ENCODE peak calls at places on chromosomes 2 and 18, in four cellular contexts. R is HCT116, W is brain microvascular endothelial cell, J is SJCRH30. U is an unnamed sample.

GRCh38 chr2:174121178-174121577 is 127.2 kb downstream of the OLA1 start:
- DNase-seq in R (peak; percentile 95), W (no peak), J (no peak), U (no peak)

GRCh38 chr2:102892693-102893290 is 131.0 kb downstream of the TMEM182 start:
- DNase-seq in W (no peak), R (no peak), J (no peak), U (no peak)

GRCh38 chr2:152762202-152762601 is 43.8 kb downstream of the ARL6IP6 start:
- DNase-seq in W (peak; percentile 77), J (no peak), R (no peak), U (peak; percentile 91)

GRCh38 chr2:53103661-53104060 is 663.9 kb upstream of the CHAC2 start:
- DNase-seq in W (no peak), J (no peak), R (no peak), U (peak; percentile 19)

GRCh38 chr2:210046851-210047486 is 44.5 kb downstream of the RPE start:
- DNase-seq in W (no peak), R (no peak), J (no peak), U (no peak)

GRCh38 chr2:58900664-58901063 is 659.5 kb upstream of the FANCL start:
- DNase-seq in J (no peak), W (no peak), R (no peak), U (peak; percentile 26)

GRCh38 chr18:31819106-31819924 is 58.6 kb upstream of the SLC25A52 start:
- DNase-seq in W (peak; percentile 22), R (peak; percentile 39), J (no peak), U (peak; percentile 81)

GRCh38 chr18:6374340-6374739 is 40.4 kb downstream of the L3MBTL4 start:
- DNase-seq in J (no peak), R (no peak), W (no peak), U (no peak)

GRCh38 chr2:9990735-9991134 is 39.2 kb downstream of the GRHL1 start:
- DNase-seq in R (no peak), W (no peak), J (no peak), U (no peak)

GRCh38 chr18:22223263-22223960 is 54.0 kb downstream of the GATA6 start:
- DNase-seq in W (peak; percentile 94), R (peak; percentile 69), J (peak; percentile 13), U (peak; percentile 82)

GRCh38 chr2:157627594-157628281 is 926 bp downstream of the ACVR1C start:
- DNase-seq in J (no peak), R (no peak), W (peak; percentile 2), U (peak; percentile 6)

GRCh38 chr2:204544961-204545860 is at the start of gene PARD3B:
- DNase-seq in W (peak; percentile 24), R (peak; percentile 18), J (peak; percentile 61), U (peak; percentile 59)

GRCh38 chr2:132420776-132421175 is 4.2 kb downstream of the GPR39 start:
- DNase-seq in J (no peak), W (no peak), R (no peak), U (peak; percentile 19)

GRCh38 chr2:55452879-55453278 is 33.2 kb upstream of the CCDC88A start:
- DNase-seq in J (no peak), W (no peak), R (no peak), U (no peak)

GRCh38 chr2:68387408-68388350 is 22.6 kb downstream of the PLEK start:
- DNase-seq in R (no peak), W (no peak), J (no peak), U (no peak)

GRCh38 chr2:21333249-21333648 is 209.5 kb downstream of the TDRD15 start:
- DNase-seq in R (no peak), W (no peak), J (no peak), U (no peak)

GRCh38 chr2:200318940-200319435 is 12.5 kb downstream of the SPATS2L start:
- DNase-seq in W (no peak), J (no peak), R (no peak), U (no peak)

GRCh38 chr18:429030-429429 is 71.5 kb downstream of the COLEC12 start:
- DNase-seq in W (no peak), R (no peak), J (no peak), U (no peak)

GRCh38 chr2:208062113-208062512 is 36.8 kb upstream of the PLEKHM3 start:
- DNase-seq in R (peak; percentile 26), J (peak; percentile 34), W (peak; percentile 58), U (peak; percentile 71)

GRCh38 chr2:125581561-125581960 is 1074.4 kb upstream of the GYPC start:
- DNase-seq in J (no peak), W (no peak), R (no peak), U (no peak)

GRCh38 chr2:159879061-159879604 is 81.1 kb upstream of the CD302 start:
- DNase-seq in J (no peak), W (peak; percentile 20), R (no peak), U (peak; percentile 77)

GRCh38 chr2:53353372-53354111 is 414.1 kb upstream of the CHAC2 start:
- DNase-seq in R (peak; percentile 74), W (peak; percentile 81), J (peak; percentile 95), U (peak; percentile 19)

GRCh38 chr2:19574788-19575260 is 216.4 kb upstream of the OSR1 start:
- DNase-seq in J (no peak), W (peak; percentile 47), R (no peak), U (peak; percentile 81)

GRCh38 chr2:109129921-109130725 is 1.1 kb downstream of the SH3RF3 start:
- DNase-seq in J (no peak), W (no peak), R (no peak), U (peak; percentile 23)

GRCh38 chr2:129923265-129924141 is 56.0 kb upstream of the RAB6C start:
- DNase-seq in R (peak; percentile 35), W (peak; percentile 55), J (no peak), U (peak; percentile 63)

GRCh38 chr2:106191511-106192016 is 2.5 kb downstream of the UXS1 start:
- DNase-seq in W (no peak), J (no peak), R (no peak), U (no peak)

GRCh38 chr2:30705711-30706533 is 101.3 kb downstream of the CAPN13 start:
- DNase-seq in R (no peak), W (no peak), J (peak; percentile 25), U (no peak)

GRCh38 chr2:159462201-159462785 is 154.1 kb downstream of the BAZ2B start:
- DNase-seq in R (no peak), W (no peak), J (no peak), U (no peak)

GRCh38 chr18:36199691-36200295 is 12.5 kb downstream of the MOCOS start:
- DNase-seq in R (no peak), J (no peak), W (no peak), U (no peak)

GRCh38 chr18:73835656-73836055 is 312.0 kb downstream of the FBXO15 start:
- DNase-seq in W (no peak), R (no peak), J (no peak), U (no peak)

GRCh38 chr18:49247786-49248185 is 212.7 kb downstream of the DYM start:
- DNase-seq in J (no peak), R (no peak), W (no peak), U (peak; percentile 37)

GRCh38 chr18:49250819-49251388 is 209.5 kb downstream of the DYM start:
- DNase-seq in J (no peak), W (peak; percentile 31), R (no peak), U (peak; percentile 63)

GRCh38 chr18:49251451-49251850 is 209.0 kb downstream of the DYM start:
- DNase-seq in J (peak; percentile 11), R (no peak), W (no peak), U (no peak)

GRCh38 chr18:49249523-49249922 is 210.9 kb downstream of the DYM start:
- DNase-seq in J (no peak), W (peak; percentile 67), R (no peak), U (peak; percentile 75)
- H3K4me3 ChIP-seq in J (no peak overlapping the region), W (no peak overlapping the region), R (no peak overlapping the region), U (no peak overlapping the region)

GRCh38 chr18:32922951-32923430 is 150.2 kb upstream of the KLHL14 start:
- DNase-seq in W (no peak), R (no peak), J (no peak), U (no peak)
- H3K4me3 ChIP-seq in W (no peak overlapping the region), R (no peak overlapping the region), J (no peak overlapping the region), U (no peak overlapping the region)

GRCh38 chr18:55998071-55998522 is 410.1 kb upstream of the TCF4 start:
- DNase-seq in R (no peak), J (peak; percentile 47), W (peak; percentile 7), U (peak; percentile 32)
- H3K4me3 ChIP-seq in R (no peak overlapping the region), J (peak overlapping the region; percentile 37), W (peak overlapping the region; percentile 28), U (peak overlapping the region; percentile 37)

DNA sequence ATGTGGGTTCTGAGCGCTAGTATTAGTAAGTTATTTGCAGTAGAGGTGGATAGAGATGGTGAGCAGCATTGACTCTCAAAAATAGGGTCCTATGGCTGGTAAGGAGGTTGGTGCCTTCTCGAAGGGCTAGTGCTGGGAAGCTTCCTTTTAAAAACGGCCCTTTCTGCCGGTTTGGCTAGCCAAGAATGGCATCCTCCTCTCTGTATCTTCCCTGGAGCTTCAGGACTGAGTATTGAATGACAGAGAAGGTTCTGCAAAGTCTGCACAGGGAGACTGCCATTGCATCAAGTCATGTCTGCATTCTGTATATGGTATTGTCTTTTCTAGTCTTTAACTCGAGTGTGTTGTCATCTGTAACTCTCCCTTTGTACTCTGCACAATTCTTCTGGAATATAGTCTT is 1.0 kb downstream of the LDLRAD4 start:
- DNase-seq in W (no peak), R (no peak), J (no peak), U (no peak)
- H3K4me3 ChIP-seq in W (no peak overlapping the region), R (no peak overlapping the region), J (no peak overlapping the region), U (no peak overlapping the region)

DNA sequence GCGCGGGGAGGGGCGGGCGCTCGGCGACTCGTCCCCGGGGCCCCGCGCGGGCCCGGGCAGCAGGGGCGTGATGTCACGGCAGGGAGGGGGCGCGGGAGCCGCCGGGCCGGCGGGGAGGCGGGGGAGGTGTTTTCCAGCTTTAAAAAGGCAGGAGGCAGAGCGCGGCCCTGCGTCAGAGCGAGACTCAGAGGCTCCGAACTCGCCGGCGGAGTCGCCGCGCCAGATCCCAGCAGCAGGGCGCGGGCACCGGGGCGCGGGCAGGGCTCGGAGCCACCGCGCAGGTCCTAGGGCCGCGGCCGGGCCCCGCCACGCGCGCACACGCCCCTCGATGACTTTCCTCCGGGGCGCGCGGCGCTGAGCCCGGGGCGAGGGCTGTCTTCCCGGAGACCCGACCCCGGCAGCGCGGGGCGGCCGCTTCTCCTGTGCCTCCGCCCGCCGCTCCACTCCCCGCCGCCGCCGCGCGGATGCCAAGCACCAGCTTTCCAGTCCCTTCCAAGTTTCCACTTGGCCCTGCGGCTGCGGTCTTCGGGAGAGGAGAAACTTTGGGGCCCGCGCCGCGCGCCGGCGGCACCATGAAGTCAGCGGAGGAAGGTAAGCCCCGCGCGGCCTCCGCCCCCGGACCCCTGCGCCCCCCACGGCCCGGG is at the start of gene NFATC1:
- DNase-seq in J (peak; percentile 67), R (no peak), W (peak; percentile 27), U (peak; percentile 54)
- H3K4me3 ChIP-seq in J (peak within 1 kb of the TSS; percentile 66), R (peak within 1 kb of the TSS; percentile 70), W (peak within 1 kb of the TSS; percentile 30), U (peak within 1 kb of the TSS; percentile 41)

DNA sequence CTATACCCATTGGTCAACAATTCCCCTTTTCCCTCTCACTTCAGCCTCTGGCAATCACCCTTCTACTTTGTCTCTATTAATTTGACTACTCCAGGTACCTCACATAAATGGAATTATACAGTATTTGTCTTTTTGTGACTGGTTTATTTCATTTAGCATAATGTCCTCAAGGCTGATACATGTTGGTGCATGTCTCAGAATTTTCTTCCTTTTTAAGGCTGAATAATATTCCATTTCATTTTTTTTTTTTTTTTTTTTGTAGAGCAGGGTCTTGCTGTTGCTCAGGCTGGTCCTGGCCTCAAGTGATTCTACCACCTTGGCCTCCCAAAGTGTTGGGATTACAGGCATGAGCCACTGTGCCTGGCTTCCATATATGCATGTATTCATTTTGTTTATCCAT is 1.9 kb downstream of the FKBP7 start:
- DNase-seq in R (no peak), J (no peak), W (no peak), U (no peak)
- H3K4me3 ChIP-seq in R (no peak overlapping the region), J (no peak overlapping the region), W (peak overlapping the region; percentile 32), U (no peak overlapping the region)